ENCODE peak calls at places on chromosome 13, in four cellular contexts. Y, J, V and K are unnamed samples. For H3K4me1, the result is how much of the 10 kb centered on the place peaks cover.

GRCh38 chr13:97273341-97273831 is 51.3 kb downstream of the MBNL2 start:
- DNase-seq in Y (peak), J (no peak), V (no peak), K (no peak)

GRCh38 chr13:21081926-21082325 is 20.5 kb upstream of the LATS2 start:
- DNase-seq in J (no peak), Y (no peak), V (no peak), K (no peak)

GRCh38 chr13:81872581-81872980 is 1531.7 kb upstream of the SPRY2 start:
- DNase-seq in Y (no peak), V (no peak), J (peak), K (no peak)

GRCh38 chr13:79776538-79776937 is 295.6 kb downstream of the NDFIP2 start:
- DNase-seq in J (peak), V (no peak), Y (peak), K (no peak)

GRCh38 chr13:75316427-75316826 is 165.5 kb downstream of the TBC1D4 start:
- DNase-seq in Y (peak), V (no peak), J (peak), K (no peak)

GRCh38 chr13:83905641-83906040 is 23.4 kb upstream of the SLITRK1 start:
- DNase-seq in Y (no peak), J (no peak), V (no peak), K (no peak)

GRCh38 chr13:104327217-104327616 is 1261.0 kb upstream of the SLC10A2 start:
- DNase-seq in Y (peak), V (no peak), J (peak), K (no peak)

GRCh38 chr13:28320884-28321574 is 173.9 kb downstream of the FLT1 start:
- DNase-seq in Y (no peak), V (no peak), J (no peak), K (no peak)

GRCh38 chr13:100544866-100545683 is 43.5 kb downstream of the GGACT start:
- DNase-seq in J (no peak), V (no peak), Y (no peak), K (peak)

GRCh38 chr13:97122381-97122996 is 99.6 kb upstream of the MBNL2 start:
- DNase-seq in V (no peak), J (peak), Y (peak), K (no peak)

GRCh38 chr13:97285221-97285955 is 63.3 kb downstream of the MBNL2 start:
- DNase-seq in J (no peak), Y (peak), V (no peak), K (no peak)

GRCh38 chr13:28046981-28047380 is 53.4 kb downstream of the FLT3 start:
- DNase-seq in V (no peak), Y (peak), J (peak), K (no peak)

DNA sequence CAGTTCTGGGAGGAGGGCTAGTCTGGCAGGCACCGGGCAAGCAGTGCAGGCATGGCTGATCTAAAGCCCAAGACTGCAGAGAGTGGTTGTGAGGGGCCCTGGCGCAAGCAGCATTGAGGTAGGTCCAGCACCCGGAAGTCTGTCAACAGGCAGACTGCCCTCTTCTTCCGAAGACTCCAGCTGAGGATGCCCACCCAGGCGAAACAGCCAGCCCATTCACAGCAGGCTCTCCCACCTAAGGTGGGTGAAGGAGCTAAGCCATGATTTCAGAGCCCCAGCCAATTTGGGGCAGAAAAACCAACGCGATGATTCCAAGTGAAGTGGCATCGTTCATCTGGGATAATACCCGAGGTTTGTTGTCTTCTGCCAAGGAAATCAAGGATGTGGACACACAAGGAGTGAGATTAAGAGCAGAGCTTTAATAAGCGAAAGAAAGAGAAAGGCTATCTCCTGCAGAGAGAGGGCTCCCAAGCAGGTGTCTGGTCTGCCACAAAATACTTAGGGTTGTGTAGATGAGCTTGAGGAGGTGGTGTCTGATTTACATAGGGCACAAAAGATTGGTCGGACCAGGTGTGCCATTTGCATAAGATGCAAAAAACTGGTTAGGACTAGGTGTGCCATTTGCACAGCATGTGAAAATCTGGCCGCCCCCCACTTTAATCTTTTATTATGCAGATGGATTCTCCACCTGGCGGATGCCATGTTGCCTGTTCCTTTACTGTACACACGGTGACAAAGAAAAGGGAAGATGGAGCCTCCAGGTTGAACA is 22.6 kb downstream of the FAM124A start:
- DNase-seq in Y (no peak), V (no peak), J (no peak), K (no peak)
- H3K4me1 ChIP-seq in Y (under half), V (under half), J (under half), K (under half)

GRCh38 chr13:112060431-112060830 is 6.5 kb upstream of the SOX1 start:
- DNase-seq in Y (no peak), J (no peak), V (no peak), K (no peak)
- H3K4me3 ChIP-seq in Y (no peak), J (no peak), V (no peak), K (no peak)

GRCh38 chr13:113843063-113843654 is 20.7 kb downstream of the GAS6 start:
- DNase-seq in V (no peak), Y (no peak), J (no peak), K (no peak)

GRCh38 chr13:113842336-113843062 is 21.4 kb downstream of the GAS6 start:
- DNase-seq in V (no peak), J (no peak), Y (no peak), K (no peak)

GRCh38 chr13:113845055-113845454 is 18.8 kb downstream of the GAS6 start:
- DNase-seq in V (no peak), J (no peak), Y (no peak), K (no peak)

GRCh38 chr13:113845723-113846638 is 17.9 kb downstream of the GAS6 start:
- DNase-seq in V (no peak), Y (no peak), J (no peak), K (no peak)

DNA sequence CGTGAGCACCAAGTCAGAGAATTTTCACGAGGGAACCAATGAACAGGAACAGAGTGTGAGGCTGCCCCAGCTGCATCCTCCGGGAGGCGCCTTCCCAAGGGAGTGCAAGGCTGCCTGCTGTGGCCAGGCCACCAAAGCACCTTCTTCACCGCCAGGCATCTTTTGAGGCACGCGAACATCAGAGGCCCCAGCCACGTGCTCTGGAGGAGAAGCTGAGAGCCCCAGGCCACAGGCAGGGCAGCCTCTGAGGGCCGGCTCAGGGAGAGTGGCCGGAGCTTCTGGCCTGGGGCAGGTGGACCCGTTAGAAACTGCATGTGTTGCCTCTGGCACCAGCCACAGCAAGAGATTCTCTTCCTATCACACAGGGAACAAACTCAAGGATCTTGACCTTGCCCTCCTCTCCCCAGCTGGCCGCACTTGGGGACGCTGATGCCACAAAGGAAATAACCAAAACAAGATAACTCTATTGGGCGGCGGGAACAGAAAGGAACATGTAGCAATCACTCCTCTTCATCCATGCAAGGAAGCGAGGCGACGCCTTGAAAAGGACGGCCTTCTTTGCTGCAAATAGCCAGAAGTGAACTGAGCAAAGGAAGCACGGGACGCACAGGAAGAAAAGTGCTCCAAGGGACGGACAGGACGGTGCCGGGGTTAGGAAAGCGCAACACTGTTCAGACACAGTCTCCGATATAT is 19.9 kb downstream of the GAS6 start:
- DNase-seq in Y (no peak), V (no peak), J (no peak), K (no peak)
- H3K4me1 ChIP-seq in Y (under half), V (under half), J (under half), K (half or more)

DNA sequence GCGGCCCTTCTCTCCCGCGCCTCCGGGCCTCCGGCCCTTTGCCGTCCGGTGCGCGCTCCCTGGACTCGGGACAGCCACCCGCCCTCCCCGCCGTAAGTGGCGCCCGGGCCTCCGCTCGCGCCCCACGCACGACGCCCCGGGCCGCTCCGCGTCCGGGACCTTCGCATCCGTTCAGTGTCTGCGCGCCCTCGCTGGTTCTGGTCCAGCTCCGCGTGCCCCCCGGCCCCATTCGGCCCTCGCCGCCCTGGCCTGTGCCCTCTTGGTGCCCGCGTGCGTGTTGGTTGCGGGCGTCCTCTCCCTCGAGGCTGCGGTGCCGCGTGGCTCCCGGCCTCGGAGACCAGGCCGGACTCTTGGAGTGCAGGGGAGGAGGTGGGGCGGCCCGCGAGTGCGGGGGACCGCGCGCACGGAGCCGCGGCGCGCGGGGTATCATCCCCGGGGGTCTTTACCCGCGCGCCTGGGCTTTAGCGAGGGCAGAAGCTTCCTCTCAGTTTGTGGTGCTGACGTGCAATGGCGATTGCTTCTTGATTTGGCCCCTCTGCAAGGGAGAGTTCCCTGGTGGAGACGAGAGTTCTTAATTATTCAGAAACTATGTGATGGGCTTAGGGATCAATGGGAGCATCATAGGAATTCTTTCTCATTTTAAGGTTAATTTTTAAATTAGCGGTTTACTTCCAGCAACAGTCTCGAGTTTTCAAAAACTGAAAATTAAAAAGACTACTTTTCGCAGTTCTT is 757 bp downstream of the WASF3 start:
- DNase-seq in Y (peak), V (peak), J (peak), K (no peak)
- H3K4me3 ChIP-seq in Y (peak), V (peak), J (peak), K (peak)

GRCh38 chr13:70959376-70959775 is 851.1 kb upstream of the KLHL1 start:
- DNase-seq in Y (no peak), V (no peak), J (no peak), K (no peak)
- H3K4me1 ChIP-seq in Y (under half), V (under half), J (under half), K (under half)

GRCh38 chr13:46675016-46675415 is 121.9 kb downstream of the ESD start:
- DNase-seq in Y (no peak), V (no peak), J (no peak), K (no peak)

GRCh38 chr13:46676378-46676725 is 120.6 kb downstream of the ESD start:
- DNase-seq in J (no peak), V (no peak), Y (no peak), K (no peak)

GRCh38 chr13:46682015-46682414 is 114.9 kb downstream of the ESD start:
- DNase-seq in J (no peak), Y (no peak), V (no peak), K (no peak)

GRCh38 chr13:46683879-46684278 is 113.1 kb downstream of the ESD start:
- DNase-seq in Y (peak), V (no peak), J (peak), K (no peak)

DNA sequence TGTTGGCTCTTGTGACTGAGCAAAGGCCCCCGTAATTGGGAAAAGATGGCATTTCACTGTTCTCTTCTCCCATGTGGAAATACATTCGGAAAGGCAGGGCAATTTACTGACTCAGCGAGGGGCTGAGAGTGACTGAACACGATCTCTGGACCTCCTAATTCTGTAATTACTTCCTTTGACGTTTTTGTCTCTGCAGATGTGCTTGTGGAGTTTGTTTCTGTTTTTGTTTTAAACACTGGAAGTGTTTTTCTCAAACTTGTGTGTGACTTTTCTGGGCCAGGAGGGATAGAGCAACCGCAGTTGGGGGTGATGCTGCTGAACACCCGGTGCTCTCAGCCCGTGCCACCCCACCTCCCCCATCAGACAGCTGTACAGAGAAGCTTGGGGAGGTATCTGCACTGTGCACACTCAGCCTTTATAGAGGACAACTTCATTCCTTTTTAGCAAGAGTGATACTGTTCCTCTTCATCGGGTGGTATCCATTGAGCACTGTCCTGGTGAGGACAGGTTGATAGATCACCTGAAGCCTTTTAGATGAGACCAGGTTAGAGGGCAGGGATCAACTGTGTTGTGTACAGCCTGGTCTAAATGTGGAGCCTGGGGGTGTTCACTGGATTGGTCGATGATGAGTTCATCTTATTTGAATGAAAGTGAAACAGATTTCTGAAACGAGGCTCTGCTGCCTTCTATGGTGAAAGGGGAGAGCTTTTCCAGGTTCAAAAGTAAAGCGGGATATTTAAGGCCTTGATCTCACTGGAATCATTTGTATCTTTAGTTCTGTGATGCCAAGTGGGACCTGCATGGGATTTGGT is 117.4 kb downstream of the ESD start:
- DNase-seq in J (peak), Y (peak), V (no peak), K (peak)
- H3K4me3 ChIP-seq in J (peak), Y (peak), V (no peak), K (peak)

GRCh38 chr13:110319774-110320509 is 12.9 kb downstream of the COL4A2 start:
- DNase-seq in V (no peak), Y (peak), J (no peak), K (no peak)
- H3K4me1 ChIP-seq in V (under half), Y (under half), J (under half), K (half or more)

GRCh38 chr13:60759499-60759898 is 362.5 kb downstream of the TDRD3 start:
- DNase-seq in V (peak), J (peak), Y (peak), K (no peak)
- H3K4me3 ChIP-seq in V (no peak), J (no peak), Y (no peak), K (no peak)